ENCODE peak calls at places on chromosomes 7 and 10, in eight cellular contexts. O, G, Z, A, R, L, J and T are unnamed samples.
A peak's percentile ranks its signal among the peaks of the same experiment; 100 is the strongest.

GRCh38 chr10:28072573-28072972 is 73.7 kb upstream of the ODAD2 start:
- DNase-seq in J (no peak), R (no peak), G (no peak), O (no peak), A (no peak), L (no peak), Z (peak; percentile 18), T (no peak)

GRCh38 chr10:4772202-4772570 is 53.8 kb upstream of the AKR1E2 start:
- DNase-seq in A (no peak), L (no peak), R (no peak), J (no peak), O (no peak), Z (no peak), G (no peak), T (no peak)

GRCh38 chr10:70518695-70519094 is 40.1 kb downstream of the PALD1 start:
- DNase-seq in R (no peak), A (no peak), J (no peak), Z (peak; percentile 70), O (no peak), L (no peak), G (no peak), T (no peak)

GRCh38 chr10:71729023-71729649 is 9.6 kb upstream of the C10orf105 start:
- DNase-seq in R (peak; percentile 54), L (peak; percentile 53), Z (no peak), G (no peak), A (peak; percentile 67), J (peak; percentile 86), O (peak; percentile 97), T (peak; percentile 73)

GRCh38 chr7:138495485-138495884 is 35.4 kb downstream of the TRIM24 start:
- DNase-seq in G (no peak), O (no peak), J (no peak), Z (no peak), R (no peak), A (no peak), L (no peak), T (no peak)

GRCh38 chr10:7409045-7409731 is 1.6 kb downstream of the SFMBT2 start:
- DNase-seq in A (peak; percentile 41), Z (no peak), J (peak; percentile 33), R (peak; percentile 46), O (peak; percentile 73), G (peak; percentile 33), L (peak; percentile 58), T (peak; percentile 45)

GRCh38 chr7:47534322-47535032 is 47.4 kb downstream of the TNS3 start:
- DNase-seq in A (peak; percentile 17), R (no peak), J (no peak), L (no peak), Z (no peak), G (no peak), O (no peak), T (no peak)

GRCh38 chr10:124791378-124792348 is at the start of gene EEF1AKMT2:
- DNase-seq in G (peak; percentile 83), A (peak; percentile 85), R (peak; percentile 84), O (peak; percentile 95), L (peak; percentile 75), Z (peak; percentile 82), J (peak; percentile 84), T (peak; percentile 88)

GRCh38 chr7:132145466-132145865 is 430.8 kb downstream of the PLXNA4 start:
- DNase-seq in G (no peak), L (no peak), J (no peak), R (peak; percentile 80), Z (peak; percentile 34), A (no peak), O (no peak), T (no peak)

GRCh38 chr7:24728503-24729364 is 28.5 kb downstream of the GSDME start:
- DNase-seq in J (no peak), G (peak; percentile 62), R (no peak), O (no peak), A (no peak), Z (peak; percentile 24), L (no peak), T (no peak)

GRCh38 chr10:127309609-127310008 is 113.2 kb upstream of the INSYN2A start:
- DNase-seq in R (no peak), G (no peak), A (no peak), Z (peak; percentile 43), O (no peak), L (no peak), J (no peak), T (no peak)

GRCh38 chr10:77877461-77878344 is 48.9 kb downstream of the DLG5 start:
- DNase-seq in J (peak; percentile 34), R (no peak), Z (peak; percentile 82), O (peak; percentile 87), G (peak; percentile 60), A (no peak), L (no peak), T (no peak)

GRCh38 chr7:37894671-37895070 is 21.9 kb downstream of the SFRP4 start:
- DNase-seq in J (no peak), G (no peak), R (no peak), L (no peak), A (no peak), Z (no peak), O (no peak), T (no peak)

GRCh38 chr7:30445770-30446169 is 32.8 kb downstream of the NOD1 start:
- DNase-seq in O (peak; percentile 99), A (peak; percentile 78), J (peak; percentile 77), Z (peak; percentile 66), L (peak; percentile 39), R (peak; percentile 6), G (peak; percentile 46), T (peak; percentile 86)

DNA sequence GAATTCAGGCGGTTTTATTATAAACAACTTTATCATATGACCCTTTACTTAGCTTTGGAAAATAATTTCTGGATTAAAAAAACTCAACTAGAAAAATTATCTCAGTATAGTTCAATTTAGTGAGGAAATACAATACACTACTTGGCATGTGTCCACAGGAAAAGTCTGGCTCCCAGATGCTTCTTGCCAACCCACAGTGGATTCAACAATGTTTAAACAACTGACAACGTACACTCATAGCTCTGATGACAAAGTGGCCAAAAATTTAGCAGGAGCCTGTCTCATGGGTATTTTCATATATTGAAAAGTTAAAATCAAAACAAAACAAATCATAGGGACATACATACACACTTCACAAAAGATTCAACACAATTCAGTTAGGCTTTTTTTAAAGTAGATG is 158.8 kb downstream of the SKAP2 start:
- DNase-seq in A (no peak), L (peak; percentile 43), J (no peak), R (peak; percentile 54), G (no peak), Z (peak; percentile 97), O (no peak), T (no peak)
- TF ChIP-seq POLR2A in A (no peak), L (no peak), J (no peak), R (no peak), G (no peak), Z (no peak), O (no peak), T (no peak)

GRCh38 chr7:141265668-141266067 is 191.8 kb downstream of the TMEM178B start:
- DNase-seq in O (no peak), L (no peak), J (no peak), A (no peak), R (no peak), G (no peak), Z (no peak), T (no peak)

GRCh38 chr7:141271451-141271850 is 197.6 kb downstream of the TMEM178B start:
- DNase-seq in J (no peak), O (no peak), L (no peak), R (no peak), G (no peak), A (no peak), Z (no peak), T (peak; percentile 44)

GRCh38 chr7:141264511-141264910 is 190.6 kb downstream of the TMEM178B start:
- DNase-seq in L (no peak), Z (no peak), J (no peak), R (no peak), A (no peak), O (no peak), G (no peak), T (no peak)

GRCh38 chr7:141272417-141272816 is 198.6 kb downstream of the TMEM178B start:
- DNase-seq in G (no peak), O (no peak), Z (no peak), A (no peak), J (no peak), L (no peak), R (no peak), T (no peak)

DNA sequence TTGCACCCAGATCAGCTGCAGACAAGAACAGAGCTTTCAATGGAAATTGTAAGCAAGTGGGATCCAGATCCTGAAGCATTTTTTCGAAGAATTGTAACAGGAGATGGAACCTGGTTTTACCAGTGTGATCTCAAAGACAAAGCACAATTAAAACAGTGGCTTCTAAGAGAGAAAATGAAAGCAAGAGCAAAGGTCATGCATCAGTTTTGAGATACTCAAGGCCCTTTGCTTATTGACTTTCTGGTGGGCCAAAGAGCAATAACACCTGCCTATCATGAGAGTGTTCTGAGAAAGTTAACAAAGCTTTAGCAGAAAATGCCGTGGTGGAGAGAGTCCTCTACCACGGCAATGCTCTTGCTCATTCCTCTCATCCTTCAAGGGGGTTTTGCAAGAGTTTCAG is 194.8 kb downstream of the TMEM178B start:
- DNase-seq in Z (no peak), A (no peak), G (no peak), R (no peak), O (no peak), L (no peak), J (no peak), T (no peak)
- TF ChIP-seq CTCF in Z (no peak), A (no peak), G (no peak), R (no peak), O (no peak), L (no peak), J (no peak), T (no peak)

DNA sequence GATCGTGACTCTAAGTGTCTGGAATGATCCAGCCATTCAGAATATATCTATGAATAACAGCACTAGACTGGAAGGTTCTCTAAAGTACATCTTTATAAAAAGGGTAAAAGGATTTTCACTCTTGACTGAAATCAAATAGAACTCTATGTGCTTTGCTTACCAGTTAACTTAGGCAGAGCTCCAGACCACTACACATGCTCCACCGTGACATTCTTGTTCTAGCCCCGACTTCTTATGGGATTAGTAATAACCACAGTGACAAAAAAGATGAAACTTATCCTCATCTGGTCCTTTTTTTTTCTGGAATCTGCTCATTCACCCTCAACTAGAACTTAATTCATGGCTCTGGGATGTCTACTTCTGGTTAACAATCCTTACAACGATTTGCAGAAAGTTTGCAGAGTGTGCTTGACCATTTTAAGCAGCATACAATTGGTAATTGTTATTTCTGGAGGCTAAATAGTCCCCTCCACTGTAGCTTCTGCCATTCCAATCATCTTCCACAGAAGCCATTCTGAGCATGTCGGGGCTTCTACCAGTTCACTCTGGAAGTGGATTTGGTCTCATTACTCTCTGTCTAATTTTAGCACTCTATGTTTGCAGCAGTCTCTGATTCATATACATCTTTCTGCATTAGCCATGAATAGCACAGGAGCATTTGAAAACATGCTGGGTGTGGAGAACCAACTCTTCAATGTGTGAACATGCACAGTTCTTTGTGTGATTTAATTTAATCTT is 163.7 kb upstream of the CDC14C start:
- DNase-seq in Z (no peak), A (no peak), J (no peak), O (no peak), L (no peak), R (no peak), G (no peak), T (no peak)
- TF ChIP-seq POLR2A in Z (no peak), A (no peak), J (no peak), O (no peak), L (no peak), R (no peak), G (no peak), T (no peak)

DNA sequence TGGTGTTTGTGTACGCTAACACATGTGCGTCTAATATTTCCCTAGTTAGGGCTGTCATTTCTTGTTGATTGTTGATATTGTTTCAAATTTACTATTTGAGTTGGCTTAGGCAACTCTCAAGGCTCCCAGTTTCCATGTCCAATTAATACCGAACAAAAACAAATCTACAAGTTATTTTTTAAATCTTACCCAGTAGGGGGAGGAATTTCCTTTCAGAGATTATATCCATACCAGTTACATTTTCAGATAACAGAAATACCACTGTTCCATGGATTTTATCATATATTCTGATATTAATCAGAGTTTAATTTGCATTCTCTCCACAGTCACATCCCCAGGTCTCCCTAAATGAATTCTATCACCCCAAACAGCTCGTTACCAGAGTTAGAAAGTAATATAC is 7.2 kb upstream of the AKR1B10 start:
- DNase-seq in L (no peak), O (no peak), J (no peak), G (no peak), Z (peak; percentile 12), A (no peak), R (peak; percentile 67), T (no peak)
- TF ChIP-seq CTCF in L (no peak), O (no peak), J (no peak), G (no peak), Z (peak; percentile 36), A (peak; percentile 37), R (peak; percentile 76), T (peak; percentile 40)